ENCODE peak calls at places on chromosomes 11 and 22, in eight cellular contexts. One of them, this sample, is unnamed. For H3K27me3, H3K9me3 and H3K36me3, the result is how much of the 10 kb centered on the place peaks cover.

GRCh38 chr11:83523676-83524075 is 237.5 kb upstream of the CCDC90B start:
- DNase-seq in SK-N-SH: no peak
- DNase-seq in K562: no peak
- DNase-seq in left ventricle myocardium inferior: no peak
- DNase-seq in right atrium auricular region: no peak
- DNase-seq in SJCRH30: peak
- DNase-seq in CD8-positive, alpha-beta T cell: no peak
- DNase-seq in astrocyte: no peak
- DNase-seq in this sample: peak

GRCh38 chr22:24177045-24177444 is 4.2 kb upstream of the SUSD2 start:
- DNase-seq in SK-N-SH: no peak
- DNase-seq in K562: no peak
- DNase-seq in left ventricle myocardium inferior: no peak
- DNase-seq in right atrium auricular region: no peak
- DNase-seq in SJCRH30: no peak
- DNase-seq in CD8-positive, alpha-beta T cell: no peak
- DNase-seq in astrocyte: no peak
- DNase-seq in this sample: no peak

GRCh38 chr22:35782504-35782903 is 64.8 kb downstream of the APOL5 start:
- DNase-seq in SK-N-SH: no peak
- DNase-seq in K562: no peak
- DNase-seq in left ventricle myocardium inferior: no peak
- DNase-seq in right atrium auricular region: no peak
- DNase-seq in SJCRH30: no peak
- DNase-seq in CD8-positive, alpha-beta T cell: no peak
- DNase-seq in astrocyte: peak
- DNase-seq in this sample: no peak

GRCh38 chr11:78200061-78200460 is 11.3 kb downstream of the USP35 start:
- DNase-seq in SK-N-SH: no peak
- DNase-seq in K562: no peak
- DNase-seq in left ventricle myocardium inferior: no peak
- DNase-seq in right atrium auricular region: no peak
- DNase-seq in SJCRH30: no peak
- DNase-seq in CD8-positive, alpha-beta T cell: no peak
- DNase-seq in astrocyte: no peak
- DNase-seq in this sample: no peak

GRCh38 chr22:25406510-25407210 is 157.8 kb upstream of the GRK3 start:
- DNase-seq in SK-N-SH: no peak
- DNase-seq in K562: no peak
- DNase-seq in left ventricle myocardium inferior: peak
- DNase-seq in right atrium auricular region: no peak
- DNase-seq in SJCRH30: peak
- DNase-seq in CD8-positive, alpha-beta T cell: no peak
- DNase-seq in astrocyte: no peak
- DNase-seq in this sample: no peak

GRCh38 chr11:10454902-10455631 is at the start of gene AMPD3:
- DNase-seq in SK-N-SH: peak
- DNase-seq in K562: peak
- DNase-seq in left ventricle myocardium inferior: no peak
- DNase-seq in right atrium auricular region: no peak
- DNase-seq in SJCRH30: peak
- DNase-seq in CD8-positive, alpha-beta T cell: no peak
- DNase-seq in astrocyte: peak
- DNase-seq in this sample: no peak

GRCh38 chr22:44407404-44408226 is 90.4 kb downstream of the RTL6 start:
- DNase-seq in SK-N-SH: no peak
- DNase-seq in K562: no peak
- DNase-seq in left ventricle myocardium inferior: peak
- DNase-seq in right atrium auricular region: no peak
- DNase-seq in SJCRH30: no peak
- DNase-seq in CD8-positive, alpha-beta T cell: no peak
- DNase-seq in astrocyte: no peak
- DNase-seq in this sample: peak

GRCh38 chr11:17476317-17477083 is at the start of gene ABCC8:
- DNase-seq in SK-N-SH: peak
- DNase-seq in K562: no peak
- DNase-seq in left ventricle myocardium inferior: no peak
- DNase-seq in right atrium auricular region: no peak
- DNase-seq in SJCRH30: no peak
- DNase-seq in CD8-positive, alpha-beta T cell: no peak
- DNase-seq in astrocyte: no peak
- DNase-seq in this sample: no peak

GRCh38 chr22:36771376-36772063 is 4.4 kb downstream of the IFT27 start:
- DNase-seq in SK-N-SH: no peak
- DNase-seq in K562: no peak
- DNase-seq in left ventricle myocardium inferior: no peak
- DNase-seq in right atrium auricular region: no peak
- DNase-seq in SJCRH30: no peak
- DNase-seq in CD8-positive, alpha-beta T cell: no peak
- DNase-seq in astrocyte: no peak
- DNase-seq in this sample: peak

GRCh38 chr11:8267831-8268529 is 4.3 kb upstream of the LMO1 start:
- DNase-seq in SK-N-SH: peak
- DNase-seq in K562: no peak
- DNase-seq in left ventricle myocardium inferior: no peak
- DNase-seq in right atrium auricular region: no peak
- DNase-seq in SJCRH30: no peak
- DNase-seq in CD8-positive, alpha-beta T cell: no peak
- DNase-seq in astrocyte: no peak
- DNase-seq in this sample: peak

GRCh38 chr11:8267280-8267679 is 3.6 kb upstream of the LMO1 start:
- DNase-seq in SK-N-SH: no peak
- DNase-seq in K562: no peak
- DNase-seq in left ventricle myocardium inferior: no peak
- DNase-seq in right atrium auricular region: no peak
- DNase-seq in SJCRH30: no peak
- DNase-seq in CD8-positive, alpha-beta T cell: no peak
- DNase-seq in astrocyte: no peak
- DNase-seq in this sample: no peak

GRCh38 chr11:8263769-8264410 is at the start of gene LMO1:
- DNase-seq in SK-N-SH: peak
- DNase-seq in K562: peak
- DNase-seq in left ventricle myocardium inferior: peak
- DNase-seq in right atrium auricular region: peak
- DNase-seq in SJCRH30: peak
- DNase-seq in CD8-positive, alpha-beta T cell: peak
- DNase-seq in astrocyte: peak
- DNase-seq in this sample: peak

GRCh38 chr11:8266246-8267241 is 2.9 kb upstream of the LMO1 start:
- DNase-seq in SK-N-SH: no peak
- DNase-seq in K562: no peak
- DNase-seq in left ventricle myocardium inferior: no peak
- DNase-seq in right atrium auricular region: no peak
- DNase-seq in SJCRH30: no peak
- DNase-seq in CD8-positive, alpha-beta T cell: no peak
- DNase-seq in astrocyte: no peak
- DNase-seq in this sample: no peak

GRCh38 chr11:8265681-8266241 is 2.1 kb upstream of the LMO1 start:
- DNase-seq in SK-N-SH: peak
- DNase-seq in K562: no peak
- DNase-seq in left ventricle myocardium inferior: no peak
- DNase-seq in right atrium auricular region: no peak
- DNase-seq in SJCRH30: no peak
- DNase-seq in CD8-positive, alpha-beta T cell: no peak
- DNase-seq in astrocyte: no peak
- DNase-seq in this sample: no peak
- H3K27me3 ChIP-seq in SK-N-SH: half or more
- H3K27me3 ChIP-seq in K562: half or more
- H3K27me3 ChIP-seq in left ventricle myocardium inferior: half or more
- H3K27me3 ChIP-seq in right atrium auricular region: under half
- H3K27me3 ChIP-seq in SJCRH30: under half
- H3K27me3 ChIP-seq in CD8-positive, alpha-beta T cell: under half
- H3K27me3 ChIP-seq in astrocyte: half or more
- H3K27me3 ChIP-seq in this sample: under half

GRCh38 chr22:48677621-48678020 is 1150.1 kb downstream of the BRD1 start:
- DNase-seq in SK-N-SH: no peak
- DNase-seq in K562: no peak
- DNase-seq in left ventricle myocardium inferior: peak
- DNase-seq in right atrium auricular region: no peak
- DNase-seq in SJCRH30: no peak
- DNase-seq in CD8-positive, alpha-beta T cell: no peak
- DNase-seq in astrocyte: no peak
- DNase-seq in this sample: no peak

GRCh38 chr22:48675141-48675827 is 1152.4 kb downstream of the BRD1 start:
- DNase-seq in SK-N-SH: no peak
- DNase-seq in K562: no peak
- DNase-seq in left ventricle myocardium inferior: no peak
- DNase-seq in right atrium auricular region: no peak
- DNase-seq in SJCRH30: no peak
- DNase-seq in CD8-positive, alpha-beta T cell: no peak
- DNase-seq in astrocyte: no peak
- DNase-seq in this sample: no peak

GRCh38 chr22:48677168-48677520 is 1150.5 kb downstream of the BRD1 start:
- DNase-seq in SK-N-SH: no peak
- DNase-seq in K562: no peak
- DNase-seq in left ventricle myocardium inferior: no peak
- DNase-seq in right atrium auricular region: no peak
- DNase-seq in SJCRH30: no peak
- DNase-seq in CD8-positive, alpha-beta T cell: no peak
- DNase-seq in astrocyte: no peak
- DNase-seq in this sample: no peak

GRCh38 chr22:48675828-48676145 is 1151.9 kb downstream of the BRD1 start:
- DNase-seq in SK-N-SH: no peak
- DNase-seq in K562: no peak
- DNase-seq in left ventricle myocardium inferior: no peak
- DNase-seq in right atrium auricular region: no peak
- DNase-seq in SJCRH30: no peak
- DNase-seq in CD8-positive, alpha-beta T cell: no peak
- DNase-seq in astrocyte: no peak
- DNase-seq in this sample: no peak

DNA sequence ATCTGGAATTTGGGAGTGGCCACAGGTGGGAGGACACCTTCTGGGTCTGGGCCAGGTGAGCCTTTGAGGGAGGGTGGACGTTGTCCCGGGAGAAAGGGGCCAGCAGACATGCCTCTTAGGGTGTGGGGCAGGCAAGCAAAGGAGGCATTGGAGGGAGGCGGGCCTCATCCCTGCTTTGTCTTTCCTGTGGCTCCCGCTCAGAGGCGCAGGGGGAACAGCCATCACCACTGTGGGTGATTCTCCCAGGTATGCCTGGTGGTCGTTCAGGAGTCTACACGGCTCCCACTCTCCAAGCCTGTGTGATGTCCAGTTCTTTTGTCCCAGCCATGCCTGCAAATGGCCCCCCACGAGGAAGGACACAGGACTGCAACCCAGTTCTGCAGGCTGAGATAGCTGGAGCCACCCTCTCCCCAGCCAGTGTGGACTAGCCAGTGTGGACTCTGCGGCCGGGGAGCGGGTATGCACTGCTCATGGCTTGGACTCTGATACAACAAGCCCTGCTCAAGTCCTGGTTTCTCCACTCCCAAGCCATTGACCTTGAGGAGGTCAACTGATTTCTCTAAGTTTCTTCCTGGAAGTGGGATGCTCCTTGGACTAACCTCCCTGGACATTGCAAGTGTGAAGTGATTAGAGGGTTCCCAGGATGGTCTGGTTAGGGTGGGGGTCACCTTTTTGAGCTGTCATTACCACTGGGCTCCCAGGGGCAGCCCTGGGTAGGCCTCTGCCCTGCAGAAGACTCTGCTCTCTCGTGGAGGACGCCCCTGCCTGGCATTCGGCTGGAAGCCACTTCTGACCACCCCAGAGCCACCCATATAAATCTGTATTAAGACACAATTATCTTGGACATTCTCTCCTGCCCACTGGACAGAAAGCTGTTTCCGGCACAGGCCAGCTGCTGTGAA is 1151.2 kb downstream of the BRD1 start:
- DNase-seq in SK-N-SH: no peak
- DNase-seq in K562: no peak
- DNase-seq in left ventricle myocardium inferior: no peak
- DNase-seq in right atrium auricular region: no peak
- DNase-seq in SJCRH30: no peak
- DNase-seq in CD8-positive, alpha-beta T cell: no peak
- DNase-seq in astrocyte: no peak
- DNase-seq in this sample: no peak
- H3K9me3 ChIP-seq in SK-N-SH: under half
- H3K9me3 ChIP-seq in K562: under half
- H3K9me3 ChIP-seq in left ventricle myocardium inferior: under half
- H3K9me3 ChIP-seq in right atrium auricular region: under half
- H3K9me3 ChIP-seq in SJCRH30: under half
- H3K9me3 ChIP-seq in CD8-positive, alpha-beta T cell: under half
- H3K9me3 ChIP-seq in astrocyte: under half
- H3K9me3 ChIP-seq in this sample: under half

DNA sequence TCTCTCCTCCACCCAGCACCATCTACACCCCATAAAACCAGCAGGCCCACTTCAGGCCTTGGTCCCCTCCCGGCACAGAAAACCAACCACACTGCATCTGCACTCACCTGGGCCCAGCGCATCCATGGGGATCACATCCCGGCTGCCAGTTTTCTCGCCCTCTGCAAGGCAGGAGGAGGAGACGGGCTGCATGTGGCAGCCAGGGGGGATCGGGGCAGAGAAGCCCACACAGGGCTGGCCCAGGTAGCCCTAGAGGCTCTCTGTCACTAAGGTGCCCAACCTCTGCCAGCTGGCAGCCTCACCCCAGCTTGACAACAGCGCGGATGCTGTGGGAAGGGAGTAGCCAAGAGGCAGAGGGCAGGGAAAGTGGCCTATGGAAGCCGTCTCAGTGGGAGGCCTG is 30.6 kb upstream of the TXNRD2 start:
- DNase-seq in SK-N-SH: no peak
- DNase-seq in K562: no peak
- DNase-seq in left ventricle myocardium inferior: no peak
- DNase-seq in right atrium auricular region: no peak
- DNase-seq in SJCRH30: no peak
- DNase-seq in CD8-positive, alpha-beta T cell: no peak
- DNase-seq in astrocyte: no peak
- DNase-seq in this sample: no peak
- H3K36me3 ChIP-seq in SK-N-SH: under half
- H3K36me3 ChIP-seq in K562: half or more
- H3K36me3 ChIP-seq in left ventricle myocardium inferior: half or more
- H3K36me3 ChIP-seq in right atrium auricular region: under half
- H3K36me3 ChIP-seq in SJCRH30: under half
- H3K36me3 ChIP-seq in CD8-positive, alpha-beta T cell: under half
- H3K36me3 ChIP-seq in astrocyte: under half
- H3K36me3 ChIP-seq in this sample: half or more

DNA sequence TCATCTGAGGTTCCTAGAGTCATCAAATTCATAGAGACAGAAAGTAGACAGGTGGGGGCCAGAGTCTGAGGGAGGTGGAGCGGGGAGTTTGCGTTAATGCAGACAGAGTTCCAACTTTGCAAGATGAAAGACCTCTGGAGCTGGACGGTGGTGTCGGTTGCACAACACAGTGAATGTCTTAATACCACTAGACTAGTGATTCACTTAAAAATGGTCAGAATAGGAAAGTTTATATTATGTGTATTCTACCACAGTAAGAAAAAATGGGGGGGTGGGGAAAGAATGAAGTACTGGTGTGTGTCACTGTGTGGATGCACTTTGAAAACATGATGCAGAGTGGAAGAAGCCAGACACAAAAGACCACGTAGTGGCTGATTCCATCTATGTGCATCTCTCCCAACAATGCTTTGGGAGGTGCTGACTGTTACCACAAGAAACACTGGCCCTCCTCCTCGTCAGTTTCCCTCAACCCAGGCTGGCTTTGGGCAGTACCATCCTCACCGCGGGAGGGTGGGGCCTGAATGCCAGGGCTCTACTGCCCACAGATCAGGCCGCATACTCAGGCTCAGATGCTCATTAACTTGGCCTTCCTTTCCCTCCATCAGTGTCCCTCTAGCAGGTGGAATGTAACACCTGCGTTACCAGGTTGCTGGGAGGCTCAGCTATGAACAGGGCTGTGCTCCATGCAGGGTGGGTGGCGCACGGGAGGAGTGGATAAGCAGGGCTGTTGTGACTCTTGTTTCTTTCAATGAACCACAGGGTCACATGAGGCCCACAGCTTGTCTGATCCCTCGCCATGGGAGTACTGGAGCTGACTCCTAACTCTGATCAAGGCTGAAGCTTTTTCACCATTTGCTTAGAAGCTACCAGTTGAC is 297.0 kb downstream of the CTTN start:
- DNase-seq in SK-N-SH: no peak
- DNase-seq in K562: no peak
- DNase-seq in left ventricle myocardium inferior: no peak
- DNase-seq in right atrium auricular region: no peak
- DNase-seq in SJCRH30: no peak
- DNase-seq in CD8-positive, alpha-beta T cell: no peak
- DNase-seq in astrocyte: no peak
- DNase-seq in this sample: no peak
- H3K27me3 ChIP-seq in SK-N-SH: under half
- H3K27me3 ChIP-seq in K562: under half
- H3K27me3 ChIP-seq in left ventricle myocardium inferior: under half
- H3K27me3 ChIP-seq in right atrium auricular region: under half
- H3K27me3 ChIP-seq in SJCRH30: under half
- H3K27me3 ChIP-seq in CD8-positive, alpha-beta T cell: under half
- H3K27me3 ChIP-seq in astrocyte: under half
- H3K27me3 ChIP-seq in this sample: under half

This sample was measured in BE2C.